ENCODE peak calls at places on chromosomes 16 and 17, in six cellular contexts. P, G, O, X, E and J are unnamed samples.

GRCh38 chr16:1244881-1245280 is 4.4 kb downstream of the TPSAB1 start:
- DNase-seq in G (no peak), P (no peak), X (no peak), E (no peak), O (no peak), J (no peak)

GRCh38 chr17:59815965-59816364 is 76.8 kb downstream of the TUBD1 start:
- DNase-seq in E (no peak), G (no peak), P (no peak), O (no peak), X (no peak), J (no peak)

GRCh38 chr16:19331794-19332193 is 46.3 kb downstream of the CLEC19A start:
- DNase-seq in O (peak; percentile 23), P (no peak), E (no peak), G (no peak), X (no peak), J (no peak)

GRCh38 chr17:67566656-67567055 is 151.1 kb upstream of the NOL11 start:
- DNase-seq in X (no peak), P (no peak), G (no peak), E (no peak), O (no peak), J (no peak)

GRCh38 chr16:714079-714478 is 839 bp upstream of the METRN start:
- DNase-seq in E (no peak), G (no peak), O (no peak), P (no peak), X (no peak), J (peak; percentile 55)

GRCh38 chr16:28843766-28844165 is 2.4 kb downstream of the TUFM start:
- DNase-seq in O (no peak), X (no peak), G (no peak), P (no peak), E (no peak), J (no peak)

GRCh38 chr16:3173892-3174617 is 13.9 kb upstream of the OR1F1 start:
- DNase-seq in G (no peak), E (peak; percentile 81), O (peak; percentile 87), P (no peak), X (no peak), J (peak; percentile 68)

GRCh38 chr17:1399366-1399678 is 700 bp downstream of the YWHAE start:
- DNase-seq in E (no peak), G (no peak), X (no peak), P (no peak), O (no peak), J (no peak)

GRCh38 chr16:74738134-74738541 is 36.5 kb downstream of the FA2H start:
- DNase-seq in X (no peak), E (peak; percentile 17), G (peak; percentile 60), O (peak; percentile 50), P (no peak), J (no peak)

GRCh38 chr16:53166099-53166498 is 111.3 kb downstream of the CHD9 start:
- DNase-seq in X (no peak), O (no peak), G (no peak), E (no peak), P (no peak), J (no peak)

GRCh38 chr16:18803569-18804462 is 2.5 kb upstream of the ARL6IP1 start:
- DNase-seq in G (no peak), O (peak; percentile 39), P (no peak), X (no peak), E (no peak), J (no peak)

GRCh38 chr17:65797809-65798208 is 236.4 kb upstream of the AXIN2 start:
- DNase-seq in O (peak; percentile 24), X (peak; percentile 7), E (peak; percentile 8), P (no peak), G (no peak), J (peak; percentile 30)

GRCh38 chr16:85624646-85625045 is 11.5 kb downstream of the GSE1 start:
- DNase-seq in G (no peak), P (no peak), O (no peak), X (no peak), E (no peak), J (no peak)

GRCh38 chr17:50591338-50591737 is 30.8 kb downstream of the CACNA1G start:
- DNase-seq in X (no peak), P (no peak), G (no peak), E (no peak), O (no peak), J (no peak)

GRCh38 chr17:50587571-50587970 is 27.1 kb downstream of the CACNA1G start:
- DNase-seq in X (no peak), E (no peak), G (no peak), P (no peak), O (no peak), J (no peak)

GRCh38 chr17:50588391-50589111 is 28.0 kb downstream of the CACNA1G start:
- DNase-seq in O (no peak), E (no peak), X (no peak), P (no peak), G (no peak), J (no peak)

GRCh38 chr17:50586421-50587247 is 26.1 kb downstream of the CACNA1G start:
- DNase-seq in P (no peak), G (no peak), X (no peak), E (no peak), O (no peak), J (no peak)

DNA sequence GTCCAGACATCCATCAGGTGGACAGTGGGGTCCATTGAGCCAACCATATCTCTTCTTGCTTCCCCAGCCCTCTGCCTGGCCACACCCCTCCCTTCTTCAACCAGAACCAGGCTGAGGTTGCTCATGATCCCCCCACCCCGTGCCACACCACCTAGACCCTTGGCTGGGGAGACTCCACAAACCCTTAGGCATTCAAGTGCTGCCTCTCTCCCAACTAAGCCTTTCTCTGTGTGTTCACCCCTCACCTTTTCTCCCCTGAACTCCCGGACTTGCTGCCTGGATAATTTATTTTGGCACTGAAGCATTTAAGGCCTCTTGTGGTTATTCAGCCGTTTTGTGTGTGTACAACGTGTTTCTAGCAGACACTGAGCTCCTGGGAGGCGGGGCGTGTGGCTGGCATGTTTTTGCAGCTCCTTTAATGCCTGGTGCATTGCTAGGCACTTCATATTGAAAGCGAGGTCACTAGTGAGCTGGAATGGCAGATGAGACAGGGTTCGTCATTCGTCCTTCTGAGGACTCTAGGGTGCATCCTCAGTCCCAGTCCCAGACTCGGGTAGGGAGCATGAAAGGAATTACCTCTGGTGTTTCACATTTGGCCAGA is 28.7 kb downstream of the CACNA1G start:
- DNase-seq in P (no peak), X (no peak), G (no peak), O (no peak), E (no peak), J (no peak)
- TF ChIP-seq JUND in P (no peak), X (no peak), G (no peak), O (no peak), E (no peak), J (no peak)

DNA sequence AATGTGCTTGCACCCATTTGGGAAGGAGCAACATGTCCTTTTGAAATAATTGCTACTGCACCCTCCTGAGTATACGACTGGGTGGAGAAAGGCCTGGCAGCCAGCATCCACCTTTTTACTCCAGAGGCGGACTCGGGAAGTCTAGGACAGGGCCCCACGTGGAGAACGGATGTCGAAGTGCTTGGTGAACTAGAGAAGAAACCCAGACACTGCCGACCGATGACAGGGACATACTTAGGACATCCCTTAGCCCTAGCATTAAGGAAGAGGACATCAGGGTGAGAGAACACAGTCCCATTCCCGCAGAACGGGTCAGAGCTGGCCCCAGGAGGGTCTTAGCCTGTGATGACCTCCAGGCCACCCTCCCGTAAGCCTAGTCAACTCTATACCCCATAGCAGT is 3.8 kb downstream of the YBX2 start:
- DNase-seq in E (no peak), G (no peak), O (no peak), X (no peak), P (no peak), J (no peak)
- TF ChIP-seq JUND in E (no peak), G (no peak), O (no peak), X (no peak), P (no peak), J (no peak)

GRCh38 chr16:48384305-48384981 is 770 bp downstream of the SIAH1 start:
- DNase-seq in O (peak; percentile 61), G (no peak), P (no peak), E (peak; percentile 94), X (no peak), J (peak; percentile 27)

GRCh38 chr16:48383877-48384304 is 1.3 kb downstream of the SIAH1 start:
- DNase-seq in G (no peak), X (no peak), P (no peak), E (no peak), O (peak; percentile 55), J (no peak)

GRCh38 chr16:48384982-48385271 is 286 bp downstream of the SIAH1 start:
- DNase-seq in P (no peak), X (no peak), O (peak; percentile 51), G (no peak), E (no peak), J (no peak)

GRCh38 chr16:48385272-48385953 is at the start of gene SIAH1:
- DNase-seq in O (peak; percentile 91), X (peak; percentile 50), E (peak; percentile 98), P (no peak), G (no peak), J (peak; percentile 82)

GRCh38 chr16:48386559-48387312 is 1.5 kb upstream of the SIAH1 start:
- DNase-seq in X (no peak), O (no peak), E (no peak), P (no peak), G (no peak), J (no peak)
- TF ChIP-seq JUND in X (no peak), O (no peak), E (no peak), P (no peak), G (no peak), J (no peak)

GRCh38 chr17:79555543-79555942 is 55.3 kb downstream of the RBFOX3 start:
- DNase-seq in O (no peak), G (no peak), E (no peak), X (no peak), P (no peak), J (no peak)
- TF ChIP-seq JUND in O (no peak), G (no peak), E (no peak), X (no peak), P (no peak), J (no peak)

DNA sequence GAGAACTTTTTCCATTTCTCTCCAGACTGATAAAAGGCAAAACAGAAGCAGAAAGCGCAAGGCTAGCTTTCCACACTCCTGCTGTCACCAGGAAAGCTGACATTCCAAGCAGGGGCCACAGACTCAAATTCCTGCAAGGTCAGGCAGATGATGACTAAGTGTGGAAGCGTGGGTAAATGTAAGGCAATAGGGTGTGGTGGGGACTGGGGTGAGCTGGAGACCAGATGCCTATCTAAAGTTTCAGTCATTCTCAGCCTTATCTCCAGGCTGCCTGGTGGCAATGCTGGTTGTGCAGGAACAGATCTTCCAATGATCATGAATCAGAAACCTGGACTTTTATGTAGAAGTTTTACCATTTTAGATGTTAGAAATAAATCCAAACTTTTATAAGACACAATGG is 224.1 kb downstream of the GSG1L start:
- DNase-seq in G (no peak), X (no peak), E (no peak), P (no peak), O (peak; percentile 9), J (no peak)
- TF ChIP-seq JUND in G (no peak), X (no peak), E (no peak), P (no peak), O (no peak), J (no peak)